ENCODE peak calls at places on chromosomes 1 and 21, in six cellular contexts. X is NCI-H524 treated with DMSO at 0.1 percent for 48 hours, C is NCI-H1105, D is NCI-H345, S is upper lobe of right lung, H is AG04450. M is an unnamed sample.

GRCh38 chr21:26795398-26795790 is 49.8 kb downstream of the ADAMTS1 start:
- DNase-seq in C (no peak), H (no peak), S (no peak), D (no peak), X (no peak), M (no peak)

GRCh38 chr1:28437924-28438699 is 67.7 kb upstream of the RCC1 start:
- DNase-seq in H (peak; percentile 90), D (peak; percentile 8), S (peak; percentile 85), C (no peak), X (no peak), M (peak; percentile 99)

GRCh38 chr1:60874703-60875102 is 207.7 kb upstream of the NFIA start:
- DNase-seq in H (no peak), S (no peak), C (no peak), X (no peak), D (no peak), M (peak; percentile 42)

GRCh38 chr21:34915364-34915834 is 133.7 kb downstream of the RUNX1 start:
- DNase-seq in C (no peak), X (no peak), H (no peak), D (no peak), S (no peak), M (peak; percentile 96)

GRCh38 chr1:109075531-109076490 is at the start of gene TAF13:
- DNase-seq in D (peak; percentile 98), S (peak; percentile 98), H (peak; percentile 91), C (peak; percentile 91), X (peak; percentile 60), M (peak; percentile 97)

GRCh38 chr1:110787328-110788071 is 85.4 kb upstream of the CD53 start:
- DNase-seq in C (no peak), X (no peak), S (no peak), D (no peak), H (no peak), M (no peak)

GRCh38 chr1:170619167-170620030 is 44.5 kb upstream of the PRRX1 start:
- DNase-seq in X (no peak), S (no peak), C (peak; percentile 57), D (peak; percentile 87), H (no peak), M (peak; percentile 50)

GRCh38 chr1:35369922-35370671 is 101.6 kb downstream of the ZMYM4 start:
- DNase-seq in C (no peak), S (no peak), X (no peak), D (no peak), H (peak; percentile 61), M (peak; percentile 84)

GRCh38 chr21:15063081-15063820 is 1.5 kb downstream of the NRIP1 start:
- DNase-seq in H (no peak), C (peak; percentile 45), S (no peak), D (no peak), X (peak; percentile 26), M (no peak)

GRCh38 chr1:52477876-52478275 is 73.5 kb downstream of the PRPF38A start:
- DNase-seq in C (no peak), D (no peak), S (no peak), X (no peak), H (no peak), M (no peak)

GRCh38 chr1:40133122-40133665 is 28.0 kb upstream of the RLF start:
- DNase-seq in C (no peak), X (no peak), H (no peak), S (no peak), D (no peak), M (peak; percentile 20)

GRCh38 chr1:205375816-205376545 is 19.3 kb upstream of the KLHDC8A start:
- DNase-seq in D (peak; percentile 6), S (no peak), H (no peak), C (no peak), X (peak; percentile 49), M (peak; percentile 48)

GRCh38 chr1:59360170-59360569 is 63.3 kb downstream of the FGGY start:
- DNase-seq in H (peak; percentile 20), S (no peak), C (no peak), X (no peak), D (no peak), M (peak; percentile 92)